ENCODE peak calls at places on chromosome 7, in ten cellular contexts. One of them, this sample, is unnamed.

GRCh38 chr7:5797716-5798115 is 16.3 kb upstream of the RNF216 start:
- DNase-seq in AG04450: no peak
- DNase-seq in NCI-H2081: no peak
- DNase-seq in NCI-H1436: no peak
- DNase-seq in amygdala: no peak
- DNase-seq in GM20000: no peak
- DNase-seq in nephron progenitor cell: no peak
- DNase-seq in HEK293T: no peak
- DNase-seq in Kasumi-1: no peak
- DNase-seq in activated effector memory CD4-positive, alpha-beta T cell treated with Interleukin-2 at 50 U/mL for 16 hours: no peak
- DNase-seq in this sample: no peak

GRCh38 chr7:99001482-99002145 is 123.3 kb downstream of the TRRAP start:
- DNase-seq in HEK293T: no peak
- DNase-seq in activated effector memory CD4-positive, alpha-beta T cell treated with Interleukin-2 at 50 U/mL for 16 hours: no peak
- DNase-seq in amygdala: no peak
- DNase-seq in GM20000: no peak
- DNase-seq in NCI-H2081: no peak
- DNase-seq in nephron progenitor cell: no peak
- DNase-seq in Kasumi-1: no peak
- DNase-seq in AG04450: no peak
- DNase-seq in NCI-H1436: no peak
- DNase-seq in this sample: no peak

GRCh38 chr7:99789441-99790070 is 5.6 kb upstream of the CYP3A4 start:
- DNase-seq in NCI-H2081: no peak
- DNase-seq in NCI-H1436: no peak
- DNase-seq in GM20000: no peak
- DNase-seq in Kasumi-1: no peak
- DNase-seq in amygdala: no peak
- DNase-seq in AG04450: no peak
- DNase-seq in activated effector memory CD4-positive, alpha-beta T cell treated with Interleukin-2 at 50 U/mL for 16 hours: no peak
- DNase-seq in HEK293T: no peak
- DNase-seq in nephron progenitor cell: no peak
- DNase-seq in this sample: no peak

GRCh38 chr7:141551080-141551772 is at the start of gene AGK:
- DNase-seq in Kasumi-1: peak; percentile 74
- DNase-seq in activated effector memory CD4-positive, alpha-beta T cell treated with Interleukin-2 at 50 U/mL for 16 hours: peak; percentile 68
- DNase-seq in nephron progenitor cell: peak; percentile 87
- DNase-seq in HEK293T: peak; percentile 93
- DNase-seq in NCI-H1436: peak; percentile 78
- DNase-seq in amygdala: no peak
- DNase-seq in AG04450: peak; percentile 36
- DNase-seq in NCI-H2081: peak; percentile 88
- DNase-seq in GM20000: peak; percentile 91
- DNase-seq in this sample: peak; percentile 51

GRCh38 chr7:26198133-26198780 is 2.3 kb downstream of the HNRNPA2B1 start:
- DNase-seq in NCI-H2081: peak; percentile 37
- DNase-seq in AG04450: no peak
- DNase-seq in amygdala: no peak
- DNase-seq in nephron progenitor cell: no peak
- DNase-seq in HEK293T: no peak
- DNase-seq in Kasumi-1: peak; percentile 57
- DNase-seq in GM20000: no peak
- DNase-seq in NCI-H1436: no peak
- DNase-seq in activated effector memory CD4-positive, alpha-beta T cell treated with Interleukin-2 at 50 U/mL for 16 hours: no peak
- DNase-seq in this sample: no peak

GRCh38 chr7:74305987-74306736 is 17.0 kb downstream of the CLIP2 start:
- DNase-seq in HEK293T: no peak
- DNase-seq in NCI-H1436: no peak
- DNase-seq in AG04450: no peak
- DNase-seq in Kasumi-1: no peak
- DNase-seq in GM20000: peak; percentile 5
- DNase-seq in activated effector memory CD4-positive, alpha-beta T cell treated with Interleukin-2 at 50 U/mL for 16 hours: no peak
- DNase-seq in amygdala: peak; percentile 30
- DNase-seq in NCI-H2081: no peak
- DNase-seq in nephron progenitor cell: no peak
- DNase-seq in this sample: no peak

GRCh38 chr7:143380264-143380645 is 890 bp upstream of the ZYX start:
- DNase-seq in Kasumi-1: peak; percentile 91
- DNase-seq in NCI-H1436: peak; percentile 49
- DNase-seq in amygdala: peak; percentile 41
- DNase-seq in nephron progenitor cell: peak; percentile 88
- DNase-seq in AG04450: peak; percentile 68
- DNase-seq in activated effector memory CD4-positive, alpha-beta T cell treated with Interleukin-2 at 50 U/mL for 16 hours: peak; percentile 81
- DNase-seq in HEK293T: peak; percentile 88
- DNase-seq in NCI-H2081: peak; percentile 76
- DNase-seq in GM20000: peak; percentile 88
- DNase-seq in this sample: peak; percentile 74

GRCh38 chr7:150976529-150977381 is 1.4 kb downstream of the KCNH2 start:
- DNase-seq in NCI-H1436: peak; percentile 24
- DNase-seq in activated effector memory CD4-positive, alpha-beta T cell treated with Interleukin-2 at 50 U/mL for 16 hours: no peak
- DNase-seq in GM20000: no peak
- DNase-seq in AG04450: no peak
- DNase-seq in HEK293T: no peak
- DNase-seq in NCI-H2081: peak; percentile 52
- DNase-seq in Kasumi-1: no peak
- DNase-seq in amygdala: no peak
- DNase-seq in nephron progenitor cell: peak; percentile 59
- DNase-seq in this sample: no peak

GRCh38 chr7:50994753-50995319 is 212.1 kb upstream of the GRB10 start:
- DNase-seq in GM20000: no peak
- DNase-seq in AG04450: no peak
- DNase-seq in amygdala: no peak
- DNase-seq in NCI-H1436: no peak
- DNase-seq in activated effector memory CD4-positive, alpha-beta T cell treated with Interleukin-2 at 50 U/mL for 16 hours: no peak
- DNase-seq in nephron progenitor cell: no peak
- DNase-seq in Kasumi-1: no peak
- DNase-seq in NCI-H2081: no peak
- DNase-seq in HEK293T: no peak
- DNase-seq in this sample: no peak

GRCh38 chr7:45457591-45457990 is 116.6 kb upstream of the ADCY1 start:
- DNase-seq in AG04450: no peak
- DNase-seq in amygdala: no peak
- DNase-seq in activated effector memory CD4-positive, alpha-beta T cell treated with Interleukin-2 at 50 U/mL for 16 hours: no peak
- DNase-seq in NCI-H2081: peak; percentile 92
- DNase-seq in Kasumi-1: no peak
- DNase-seq in HEK293T: no peak
- DNase-seq in NCI-H1436: peak; percentile 83
- DNase-seq in GM20000: no peak
- DNase-seq in nephron progenitor cell: no peak
- DNase-seq in this sample: no peak

GRCh38 chr7:100568176-100568935 is 5.3 kb downstream of the SAP25 start:
- DNase-seq in Kasumi-1: no peak
- DNase-seq in NCI-H1436: no peak
- DNase-seq in AG04450: no peak
- DNase-seq in GM20000: no peak
- DNase-seq in activated effector memory CD4-positive, alpha-beta T cell treated with Interleukin-2 at 50 U/mL for 16 hours: no peak
- DNase-seq in NCI-H2081: no peak
- DNase-seq in nephron progenitor cell: no peak
- DNase-seq in amygdala: no peak
- DNase-seq in HEK293T: no peak
- DNase-seq in this sample: no peak

GRCh38 chr7:69795932-69796331 is 197.7 kb downstream of the AUTS2 start:
- DNase-seq in activated effector memory CD4-positive, alpha-beta T cell treated with Interleukin-2 at 50 U/mL for 16 hours: no peak
- DNase-seq in GM20000: no peak
- DNase-seq in HEK293T: no peak
- DNase-seq in amygdala: no peak
- DNase-seq in AG04450: no peak
- DNase-seq in nephron progenitor cell: no peak
- DNase-seq in Kasumi-1: no peak
- DNase-seq in NCI-H2081: no peak
- DNase-seq in NCI-H1436: no peak
- DNase-seq in this sample: no peak

GRCh38 chr7:107077699-107078516 is 33.4 kb downstream of the PRKAR2B start:
- DNase-seq in NCI-H2081: no peak
- DNase-seq in AG04450: no peak
- DNase-seq in activated effector memory CD4-positive, alpha-beta T cell treated with Interleukin-2 at 50 U/mL for 16 hours: no peak
- DNase-seq in HEK293T: no peak
- DNase-seq in NCI-H1436: no peak
- DNase-seq in amygdala: no peak
- DNase-seq in nephron progenitor cell: no peak
- DNase-seq in Kasumi-1: no peak
- DNase-seq in GM20000: no peak
- DNase-seq in this sample: no peak

GRCh38 chr7:132893560-132893959 is 188.3 kb downstream of the CHCHD3 start:
- DNase-seq in activated effector memory CD4-positive, alpha-beta T cell treated with Interleukin-2 at 50 U/mL for 16 hours: no peak
- DNase-seq in NCI-H1436: no peak
- DNase-seq in nephron progenitor cell: no peak
- DNase-seq in amygdala: no peak
- DNase-seq in Kasumi-1: no peak
- DNase-seq in NCI-H2081: no peak
- DNase-seq in HEK293T: no peak
- DNase-seq in AG04450: no peak
- DNase-seq in GM20000: no peak
- DNase-seq in this sample: no peak

GRCh38 chr7:24406053-24406561 is 122.1 kb downstream of the NPY start:
- DNase-seq in AG04450: no peak
- DNase-seq in HEK293T: no peak
- DNase-seq in NCI-H1436: no peak
- DNase-seq in NCI-H2081: no peak
- DNase-seq in GM20000: peak; percentile 32
- DNase-seq in amygdala: no peak
- DNase-seq in activated effector memory CD4-positive, alpha-beta T cell treated with Interleukin-2 at 50 U/mL for 16 hours: no peak
- DNase-seq in nephron progenitor cell: no peak
- DNase-seq in Kasumi-1: no peak
- DNase-seq in this sample: no peak